ENCODE peak calls at places on chromosomes 1 and 21, in eight cellular contexts. One of them, this sample, is unnamed.

GRCh38 chr1:232856556-232856955 is 51.3 kb downstream of the MAP10 start:
- DNase-seq in spleen: no peak
- DNase-seq in Calu3: no peak
- DNase-seq in upper lobe of right lung: no peak
- DNase-seq in RWPE2: no peak
- DNase-seq in GM12865: no peak
- DNase-seq in choroid plexus epithelial cell: peak
- DNase-seq in brain microvascular endothelial cell: no peak
- DNase-seq in this sample: peak

GRCh38 chr1:226626577-226626956 is 78.0 kb downstream of the STUM start:
- DNase-seq in spleen: peak
- DNase-seq in GM12865: peak
- DNase-seq in choroid plexus epithelial cell: peak
- DNase-seq in RWPE2: no peak
- DNase-seq in Calu3: peak
- DNase-seq in brain microvascular endothelial cell: peak
- DNase-seq in upper lobe of right lung: peak
- DNase-seq in this sample: peak

GRCh38 chr1:32494196-32494595 is 29.3 kb downstream of the ZBTB8B start:
- DNase-seq in upper lobe of right lung: no peak
- DNase-seq in GM12865: peak
- DNase-seq in brain microvascular endothelial cell: no peak
- DNase-seq in Calu3: no peak
- DNase-seq in RWPE2: no peak
- DNase-seq in choroid plexus epithelial cell: peak
- DNase-seq in spleen: no peak
- DNase-seq in this sample: peak

GRCh38 chr21:37921091-37921490 is 4.8 kb upstream of the KCNJ6 start:
- DNase-seq in Calu3: no peak
- DNase-seq in GM12865: no peak
- DNase-seq in brain microvascular endothelial cell: no peak
- DNase-seq in spleen: no peak
- DNase-seq in choroid plexus epithelial cell: peak
- DNase-seq in upper lobe of right lung: no peak
- DNase-seq in RWPE2: no peak
- DNase-seq in this sample: no peak

GRCh38 chr1:26288311-26288941 is 8.5 kb downstream of the SH3BGRL3 start:
- DNase-seq in choroid plexus epithelial cell: no peak
- DNase-seq in Calu3: no peak
- DNase-seq in upper lobe of right lung: no peak
- DNase-seq in brain microvascular endothelial cell: no peak
- DNase-seq in RWPE2: no peak
- DNase-seq in GM12865: peak
- DNase-seq in spleen: peak
- DNase-seq in this sample: no peak

GRCh38 chr1:31227891-31228290 is 11.8 kb downstream of the NKAIN1 start:
- DNase-seq in GM12865: no peak
- DNase-seq in brain microvascular endothelial cell: no peak
- DNase-seq in Calu3: no peak
- DNase-seq in choroid plexus epithelial cell: no peak
- DNase-seq in RWPE2: no peak
- DNase-seq in upper lobe of right lung: no peak
- DNase-seq in spleen: no peak
- DNase-seq in this sample: no peak

GRCh38 chr1:35524106-35524505 is 33.1 kb downstream of the KIAA0319L start:
- DNase-seq in spleen: no peak
- DNase-seq in brain microvascular endothelial cell: no peak
- DNase-seq in Calu3: no peak
- DNase-seq in GM12865: no peak
- DNase-seq in RWPE2: no peak
- DNase-seq in choroid plexus epithelial cell: no peak
- DNase-seq in upper lobe of right lung: no peak
- DNase-seq in this sample: no peak

GRCh38 chr1:7265771-7266371 is 480.6 kb downstream of the CAMTA1 start:
- DNase-seq in Calu3: peak
- DNase-seq in RWPE2: peak
- DNase-seq in spleen: no peak
- DNase-seq in GM12865: peak
- DNase-seq in brain microvascular endothelial cell: peak
- DNase-seq in upper lobe of right lung: no peak
- DNase-seq in choroid plexus epithelial cell: peak
- DNase-seq in this sample: peak

GRCh38 chr1:59976194-59977074 is 49.9 kb upstream of the CYP2J2 start:
- DNase-seq in upper lobe of right lung: peak
- DNase-seq in GM12865: peak
- DNase-seq in Calu3: peak
- DNase-seq in spleen: peak
- DNase-seq in brain microvascular endothelial cell: peak
- DNase-seq in choroid plexus epithelial cell: peak
- DNase-seq in RWPE2: no peak
- DNase-seq in this sample: no peak

GRCh38 chr1:207983044-207983443 is 72.1 kb upstream of the CD34 start:
- DNase-seq in choroid plexus epithelial cell: no peak
- DNase-seq in GM12865: no peak
- DNase-seq in Calu3: no peak
- DNase-seq in RWPE2: no peak
- DNase-seq in spleen: no peak
- DNase-seq in upper lobe of right lung: no peak
- DNase-seq in brain microvascular endothelial cell: no peak
- DNase-seq in this sample: no peak

GRCh38 chr1:207985190-207985589 is 74.3 kb upstream of the CD34 start:
- DNase-seq in choroid plexus epithelial cell: no peak
- DNase-seq in RWPE2: no peak
- DNase-seq in GM12865: no peak
- DNase-seq in brain microvascular endothelial cell: no peak
- DNase-seq in Calu3: no peak
- DNase-seq in spleen: no peak
- DNase-seq in upper lobe of right lung: no peak
- DNase-seq in this sample: no peak

GRCh38 chr1:207978441-207978840 is 67.5 kb upstream of the CD34 start:
- DNase-seq in spleen: no peak
- DNase-seq in brain microvascular endothelial cell: no peak
- DNase-seq in RWPE2: no peak
- DNase-seq in upper lobe of right lung: no peak
- DNase-seq in choroid plexus epithelial cell: no peak
- DNase-seq in Calu3: no peak
- DNase-seq in GM12865: no peak
- DNase-seq in this sample: no peak

GRCh38 chr1:207985996-207986395 is 75.1 kb upstream of the CD34 start:
- DNase-seq in brain microvascular endothelial cell: no peak
- DNase-seq in Calu3: no peak
- DNase-seq in spleen: no peak
- DNase-seq in choroid plexus epithelial cell: no peak
- DNase-seq in RWPE2: no peak
- DNase-seq in upper lobe of right lung: no peak
- DNase-seq in GM12865: no peak
- DNase-seq in this sample: no peak

DNA sequence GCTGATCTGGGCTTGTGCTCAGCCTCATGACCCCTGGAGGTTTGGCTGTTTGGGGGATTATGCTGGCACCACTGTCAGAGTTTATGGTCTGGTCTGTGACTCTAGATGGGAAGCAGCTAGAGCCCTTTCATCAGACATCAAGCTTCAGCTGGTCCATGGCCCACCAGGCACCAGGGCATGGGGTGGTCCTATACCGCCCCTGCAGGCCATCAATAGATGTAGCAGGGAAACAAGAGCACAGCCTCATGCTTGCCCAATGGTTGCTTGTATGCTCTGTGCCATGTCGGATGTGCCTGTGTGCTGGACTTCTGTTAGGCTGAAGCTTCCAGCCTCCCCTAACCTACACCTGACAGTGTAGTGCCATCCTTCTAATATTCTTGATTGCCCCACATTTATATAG is 71.1 kb upstream of the CD34 start:
- DNase-seq in brain microvascular endothelial cell: no peak
- DNase-seq in choroid plexus epithelial cell: peak
- DNase-seq in RWPE2: no peak
- DNase-seq in spleen: no peak
- DNase-seq in GM12865: peak
- DNase-seq in Calu3: peak
- DNase-seq in upper lobe of right lung: no peak
- DNase-seq in this sample: no peak
- TF ChIP-seq CTCF in brain microvascular endothelial cell: peak
- TF ChIP-seq CTCF in choroid plexus epithelial cell: peak
- TF ChIP-seq CTCF in RWPE2: no peak
- TF ChIP-seq CTCF in spleen: peak
- TF ChIP-seq CTCF in GM12865: peak
- TF ChIP-seq CTCF in Calu3: peak
- TF ChIP-seq CTCF in upper lobe of right lung: peak
- TF ChIP-seq CTCF in this sample: peak

GRCh38 chr1:198825254-198825653 is 186.4 kb downstream of the PTPRC start:
- DNase-seq in Calu3: no peak
- DNase-seq in choroid plexus epithelial cell: no peak
- DNase-seq in RWPE2: no peak
- DNase-seq in spleen: no peak
- DNase-seq in GM12865: no peak
- DNase-seq in upper lobe of right lung: no peak
- DNase-seq in brain microvascular endothelial cell: no peak
- DNase-seq in this sample: no peak

GRCh38 chr1:198829356-198829755 is 190.5 kb downstream of the PTPRC start:
- DNase-seq in Calu3: no peak
- DNase-seq in choroid plexus epithelial cell: no peak
- DNase-seq in brain microvascular endothelial cell: no peak
- DNase-seq in GM12865: no peak
- DNase-seq in RWPE2: no peak
- DNase-seq in spleen: no peak
- DNase-seq in upper lobe of right lung: no peak
- DNase-seq in this sample: no peak

GRCh38 chr1:198830397-198830796 is 191.6 kb downstream of the PTPRC start:
- DNase-seq in choroid plexus epithelial cell: no peak
- DNase-seq in GM12865: peak
- DNase-seq in brain microvascular endothelial cell: no peak
- DNase-seq in upper lobe of right lung: no peak
- DNase-seq in Calu3: no peak
- DNase-seq in spleen: no peak
- DNase-seq in RWPE2: no peak
- DNase-seq in this sample: no peak

GRCh38 chr1:198833706-198834497 is 195.1 kb downstream of the PTPRC start:
- DNase-seq in spleen: no peak
- DNase-seq in upper lobe of right lung: no peak
- DNase-seq in GM12865: peak
- DNase-seq in RWPE2: no peak
- DNase-seq in choroid plexus epithelial cell: no peak
- DNase-seq in brain microvascular endothelial cell: no peak
- DNase-seq in Calu3: no peak
- DNase-seq in this sample: no peak

DNA sequence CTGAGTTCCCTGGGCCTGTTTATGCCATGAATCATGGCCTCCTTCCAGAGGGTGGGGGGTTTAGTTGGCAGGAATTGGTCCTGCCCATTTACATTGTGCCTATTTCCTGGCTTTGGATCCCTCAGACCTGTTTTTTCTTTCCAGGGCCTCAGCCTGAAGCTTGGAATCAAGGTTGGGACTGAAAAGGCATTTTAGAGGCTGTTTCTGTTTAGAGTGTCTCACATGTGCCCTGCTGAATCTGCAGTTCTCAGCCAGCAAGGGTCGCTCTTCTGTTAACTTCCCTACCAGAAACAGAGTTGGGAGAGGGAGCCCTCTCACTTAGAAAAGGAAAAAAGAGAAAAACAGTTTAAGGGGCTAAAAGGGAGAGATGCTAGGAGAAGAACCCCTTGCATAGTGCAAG is 191.1 kb downstream of the PTPRC start:
- DNase-seq in brain microvascular endothelial cell: no peak
- DNase-seq in RWPE2: no peak
- DNase-seq in spleen: no peak
- DNase-seq in Calu3: no peak
- DNase-seq in upper lobe of right lung: no peak
- DNase-seq in GM12865: peak
- DNase-seq in choroid plexus epithelial cell: peak
- DNase-seq in this sample: no peak
- TF ChIP-seq CTCF in brain microvascular endothelial cell: peak
- TF ChIP-seq CTCF in RWPE2: peak
- TF ChIP-seq CTCF in spleen: no peak
- TF ChIP-seq CTCF in Calu3: no peak
- TF ChIP-seq CTCF in upper lobe of right lung: peak
- TF ChIP-seq CTCF in GM12865: peak
- TF ChIP-seq CTCF in choroid plexus epithelial cell: peak
- TF ChIP-seq CTCF in this sample: peak

GRCh38 chr1:89630046-89630445 is 2.9 kb upstream of the LRRC8C start:
- DNase-seq in choroid plexus epithelial cell: peak
- DNase-seq in Calu3: no peak
- DNase-seq in brain microvascular endothelial cell: no peak
- DNase-seq in GM12865: no peak
- DNase-seq in spleen: no peak
- DNase-seq in RWPE2: no peak
- DNase-seq in upper lobe of right lung: no peak
- DNase-seq in this sample: no peak
- TF ChIP-seq CTCF in choroid plexus epithelial cell: no peak
- TF ChIP-seq CTCF in Calu3: no peak
- TF ChIP-seq CTCF in brain microvascular endothelial cell: no peak
- TF ChIP-seq CTCF in GM12865: no peak
- TF ChIP-seq CTCF in spleen: no peak
- TF ChIP-seq CTCF in RWPE2: no peak
- TF ChIP-seq CTCF in upper lobe of right lung: no peak
- TF ChIP-seq CTCF in this sample: no peak

GRCh38 chr21:28783641-28784185 is 209.0 kb downstream of the LTN1 start:
- DNase-seq in GM12865: no peak
- DNase-seq in Calu3: no peak
- DNase-seq in choroid plexus epithelial cell: no peak
- DNase-seq in brain microvascular endothelial cell: no peak
- DNase-seq in spleen: peak
- DNase-seq in RWPE2: no peak
- DNase-seq in upper lobe of right lung: peak
- DNase-seq in this sample: no peak

GRCh38 chr21:28779914-28780313 is 212.8 kb downstream of the LTN1 start:
- DNase-seq in RWPE2: no peak
- DNase-seq in Calu3: no peak
- DNase-seq in spleen: no peak
- DNase-seq in GM12865: no peak
- DNase-seq in brain microvascular endothelial cell: no peak
- DNase-seq in choroid plexus epithelial cell: no peak
- DNase-seq in upper lobe of right lung: no peak
- DNase-seq in this sample: no peak

GRCh38 chr21:28776251-28776650 is 216.4 kb downstream of the LTN1 start:
- DNase-seq in Calu3: no peak
- DNase-seq in RWPE2: no peak
- DNase-seq in brain microvascular endothelial cell: peak
- DNase-seq in choroid plexus epithelial cell: peak
- DNase-seq in spleen: no peak
- DNase-seq in GM12865: no peak
- DNase-seq in upper lobe of right lung: no peak
- DNase-seq in this sample: no peak

GRCh38 chr21:28781602-28782274 is 210.9 kb downstream of the LTN1 start:
- DNase-seq in upper lobe of right lung: no peak
- DNase-seq in GM12865: peak
- DNase-seq in brain microvascular endothelial cell: peak
- DNase-seq in choroid plexus epithelial cell: peak
- DNase-seq in RWPE2: no peak
- DNase-seq in spleen: no peak
- DNase-seq in Calu3: no peak
- DNase-seq in this sample: no peak
- TF ChIP-seq CTCF in upper lobe of right lung: peak
- TF ChIP-seq CTCF in GM12865: peak
- TF ChIP-seq CTCF in brain microvascular endothelial cell: peak
- TF ChIP-seq CTCF in choroid plexus epithelial cell: peak
- TF ChIP-seq CTCF in RWPE2: peak
- TF ChIP-seq CTCF in spleen: peak
- TF ChIP-seq CTCF in Calu3: peak
- TF ChIP-seq CTCF in this sample: peak

This sample was measured in retinal pigment epithelial cell.